ENCODE peak calls at places on chromosomes 16 and 17, in six cellular contexts. One of them, this sample, is unnamed.

GRCh38 chr17:74619077-74619673 is 4.4 kb downstream of the CD300E start:
- DNase-seq in K562: no peak
- DNase-seq in HepG2: no peak
- DNase-seq in GM12878: no peak
- DNase-seq in HCT116: no peak
- DNase-seq in A549: no peak
- DNase-seq in this sample: no peak

GRCh38 chr17:46895171-46895570 is 27.8 kb upstream of the GOSR2 start:
- DNase-seq in A549: no peak
- DNase-seq in GM12878: no peak
- DNase-seq in HepG2: no peak
- DNase-seq in HCT116: no peak
- DNase-seq in K562: no peak
- DNase-seq in this sample: no peak

GRCh38 chr17:180380-181212 is 854 bp downstream of the DOC2B start:
- DNase-seq in K562: no peak
- DNase-seq in A549: no peak
- DNase-seq in HepG2: no peak
- DNase-seq in HCT116: no peak
- DNase-seq in GM12878: no peak
- DNase-seq in this sample: peak; percentile 76

GRCh38 chr16:31246296-31246695 is 13.5 kb upstream of the ITGAM start:
- DNase-seq in HCT116: no peak
- DNase-seq in HepG2: no peak
- DNase-seq in A549: no peak
- DNase-seq in K562: no peak
- DNase-seq in GM12878: no peak
- DNase-seq in this sample: no peak

GRCh38 chr17:66185842-66186241 is 6.1 kb downstream of the CEP112 start:
- DNase-seq in HCT116: no peak
- DNase-seq in A549: no peak
- DNase-seq in K562: no peak
- DNase-seq in HepG2: no peak
- DNase-seq in GM12878: no peak
- DNase-seq in this sample: no peak

GRCh38 chr17:63645775-63646491 is 23.7 kb downstream of the MAP3K3 start:
- DNase-seq in HCT116: no peak
- DNase-seq in A549: no peak
- DNase-seq in K562: no peak
- DNase-seq in HepG2: no peak
- DNase-seq in GM12878: no peak
- DNase-seq in this sample: no peak

GRCh38 chr16:72956124-72957064 is 91.5 kb downstream of the ZFHX3 start:
- DNase-seq in GM12878: no peak
- DNase-seq in K562: no peak
- DNase-seq in HepG2: no peak
- DNase-seq in HCT116: no peak
- DNase-seq in A549: no peak
- DNase-seq in this sample: no peak

GRCh38 chr17:29617481-29618271 is 5.0 kb downstream of the CORO6 start:
- DNase-seq in A549: peak; percentile 85
- DNase-seq in HepG2: peak; percentile 52
- DNase-seq in GM12878: peak; percentile 36
- DNase-seq in K562: peak; percentile 89
- DNase-seq in HCT116: peak; percentile 50
- DNase-seq in this sample: no peak

GRCh38 chr16:83689385-83689831 is 118.4 kb upstream of the HSBP1 start:
- DNase-seq in HepG2: no peak
- DNase-seq in K562: no peak
- DNase-seq in HCT116: no peak
- DNase-seq in GM12878: peak; percentile 17
- DNase-seq in A549: no peak
- DNase-seq in this sample: no peak

GRCh38 chr17:55598495-55598894 is 87.2 kb upstream of the SMIM36 start:
- DNase-seq in K562: no peak
- DNase-seq in HCT116: no peak
- DNase-seq in A549: no peak
- DNase-seq in GM12878: no peak
- DNase-seq in HepG2: no peak
- DNase-seq in this sample: no peak

GRCh38 chr16:8855972-8856371 is 12.8 kb downstream of the CARHSP1 start:
- DNase-seq in HCT116: no peak
- DNase-seq in HepG2: no peak
- DNase-seq in GM12878: no peak
- DNase-seq in K562: no peak
- DNase-seq in A549: no peak
- DNase-seq in this sample: no peak

GRCh38 chr17:44581868-44582267 is 24.6 kb downstream of the FZD2 start:
- DNase-seq in A549: peak; percentile 68
- DNase-seq in K562: no peak
- DNase-seq in GM12878: no peak
- DNase-seq in HCT116: peak; percentile 19
- DNase-seq in HepG2: no peak
- DNase-seq in this sample: peak; percentile 68

GRCh38 chr17:63954402-63955063 is 18.2 kb downstream of the SCN4A start:
- DNase-seq in HCT116: no peak
- DNase-seq in HepG2: no peak
- DNase-seq in K562: no peak
- DNase-seq in GM12878: no peak
- DNase-seq in A549: no peak
- DNase-seq in this sample: peak; percentile 61

GRCh38 chr16:51139568-51139967 is 11.5 kb downstream of the SALL1 start:
- DNase-seq in HCT116: no peak
- DNase-seq in A549: no peak
- DNase-seq in K562: no peak
- DNase-seq in HepG2: no peak
- DNase-seq in GM12878: no peak
- DNase-seq in this sample: no peak

GRCh38 chr16:85307552-85308364 is 195.5 kb upstream of the CIBAR2 start:
- DNase-seq in HepG2: peak; percentile 98
- DNase-seq in A549: no peak
- DNase-seq in K562: no peak
- DNase-seq in HCT116: no peak
- DNase-seq in GM12878: no peak
- DNase-seq in this sample: no peak

GRCh38 chr17:73989671-73990070 is 213.8 kb upstream of the RPL38 start:
- DNase-seq in K562: no peak
- DNase-seq in HCT116: no peak
- DNase-seq in A549: no peak
- DNase-seq in HepG2: no peak
- DNase-seq in GM12878: no peak
- DNase-seq in this sample: no peak

GRCh38 chr17:82013341-82013740 is 9.3 kb downstream of the CENPX start:
- DNase-seq in HepG2: no peak
- DNase-seq in GM12878: no peak
- DNase-seq in A549: no peak
- DNase-seq in K562: no peak
- DNase-seq in HCT116: no peak
- DNase-seq in this sample: peak; percentile 94
- TF ChIP-seq REST in HepG2: no peak
- TF ChIP-seq REST in GM12878: no peak
- TF ChIP-seq REST in A549: no peak
- TF ChIP-seq REST in K562: no peak
- TF ChIP-seq REST in HCT116: no peak
- TF ChIP-seq REST in this sample: no peak

DNA sequence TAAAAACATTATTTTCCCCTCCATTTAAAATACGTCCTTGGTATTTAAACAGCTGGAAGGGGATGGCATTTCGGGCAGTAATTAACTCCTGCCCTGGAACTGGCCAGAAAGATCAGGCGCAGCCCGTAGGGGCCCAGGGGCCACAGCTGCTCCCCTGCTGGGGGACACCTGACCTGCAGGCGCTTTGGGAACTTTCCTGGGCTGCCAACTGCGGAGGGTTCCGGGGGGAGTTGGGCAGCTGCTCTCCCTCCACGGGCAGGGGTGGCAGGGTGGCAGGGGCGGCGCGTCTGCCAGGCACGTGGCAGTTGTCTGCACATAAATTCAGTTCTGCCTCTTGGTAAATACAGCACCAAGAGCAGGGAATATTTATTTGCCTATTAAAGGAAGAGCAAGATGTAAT is 30.1 kb upstream of the CHMP6 start:
- DNase-seq in A549: no peak
- DNase-seq in HCT116: no peak
- DNase-seq in K562: no peak
- DNase-seq in HepG2: no peak
- DNase-seq in GM12878: no peak
- DNase-seq in this sample: no peak
- TF ChIP-seq MAX in A549: no peak
- TF ChIP-seq MAX in HCT116: no peak
- TF ChIP-seq MAX in K562: no peak
- TF ChIP-seq MAX in HepG2: no peak
- TF ChIP-seq MAX in GM12878: no peak
- TF ChIP-seq MAX in this sample: no peak

GRCh38 chr16:88957887-88958577 is 19.0 kb downstream of the CBFA2T3 start:
- DNase-seq in K562: no peak
- DNase-seq in GM12878: no peak
- DNase-seq in HepG2: no peak
- DNase-seq in A549: no peak
- DNase-seq in HCT116: no peak
- DNase-seq in this sample: no peak
- TF ChIP-seq REST in K562: no peak
- TF ChIP-seq REST in GM12878: no peak
- TF ChIP-seq REST in HepG2: no peak
- TF ChIP-seq REST in A549: no peak
- TF ChIP-seq REST in HCT116: no peak
- TF ChIP-seq REST in this sample: no peak

DNA sequence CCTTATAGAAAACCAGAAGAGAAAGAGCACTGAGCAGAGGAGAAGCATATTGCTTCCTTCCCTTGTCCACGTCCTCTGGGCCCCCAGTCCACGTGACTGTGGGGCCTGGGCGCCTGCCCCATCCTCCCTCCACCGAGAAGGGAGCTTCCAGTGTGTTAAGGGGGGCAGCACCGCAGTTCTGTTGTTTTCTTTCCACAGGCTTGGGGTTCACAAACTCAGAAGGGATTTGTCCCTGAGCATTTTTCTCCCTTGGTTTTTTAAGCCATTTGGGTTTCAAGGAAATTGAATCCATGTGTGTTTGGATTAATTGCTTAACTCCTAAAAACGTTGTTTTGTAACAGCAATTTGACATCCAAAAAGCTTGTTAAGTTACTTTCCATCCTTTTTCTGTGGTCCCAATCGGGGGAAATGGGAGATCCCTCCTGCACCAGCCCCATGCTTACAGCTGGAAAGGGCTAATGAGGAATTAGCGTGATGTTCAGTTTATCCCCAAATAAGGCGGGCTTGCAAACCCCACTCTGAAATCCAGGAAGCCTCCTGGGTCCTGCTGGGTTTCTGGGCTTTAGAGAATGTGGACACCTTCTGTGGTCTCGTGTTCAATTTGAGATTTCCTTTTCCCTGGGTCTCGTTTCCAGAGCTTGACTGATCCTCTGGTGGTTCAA is 347.4 kb upstream of the TNRC6C start:
- DNase-seq in K562: no peak
- DNase-seq in HCT116: no peak
- DNase-seq in GM12878: no peak
- DNase-seq in HepG2: no peak
- DNase-seq in A549: no peak
- DNase-seq in this sample: no peak
- TF ChIP-seq MAX in K562: no peak
- TF ChIP-seq MAX in HCT116: no peak
- TF ChIP-seq MAX in GM12878: no peak
- TF ChIP-seq MAX in HepG2: no peak
- TF ChIP-seq MAX in A549: no peak
- TF ChIP-seq MAX in this sample: no peak

GRCh38 chr16:48961546-48961945 is 320.1 kb downstream of the CBLN1 start:
- DNase-seq in HepG2: no peak
- DNase-seq in GM12878: no peak
- DNase-seq in A549: no peak
- DNase-seq in K562: no peak
- DNase-seq in HCT116: no peak
- DNase-seq in this sample: no peak
- TF ChIP-seq REST in HepG2: no peak
- TF ChIP-seq REST in GM12878: no peak
- TF ChIP-seq REST in A549: no peak
- TF ChIP-seq REST in K562: no peak
- TF ChIP-seq REST in HCT116: no peak
- TF ChIP-seq REST in this sample: no peak